ENCODE peak calls at places on chromosomes 6 and 20, in four cellular contexts. One of them, this sample, is unnamed.

GRCh38 chr6:160329188-160329587 is 19.0 kb upstream of the SLC22A3 start:
- DNase-seq in GM13977: no peak
- DNase-seq in EL: no peak
- DNase-seq in fibroblast of lung: no peak
- DNase-seq in this sample: no peak

GRCh38 chr6:32852018-32852843 is 1.3 kb downstream of the TAP1 start:
- DNase-seq in fibroblast of lung: no peak
- DNase-seq in EL: peak
- DNase-seq in GM13977: peak
- DNase-seq in this sample: no peak

GRCh38 chr6:106558364-106558763 is 70.9 kb downstream of the RTN4IP1 start:
- DNase-seq in EL: no peak
- DNase-seq in GM13977: no peak
- DNase-seq in fibroblast of lung: no peak
- DNase-seq in this sample: no peak

GRCh38 chr20:41436679-41437078 is 70.1 kb upstream of the EMILIN3 start:
- DNase-seq in GM13977: no peak
- DNase-seq in EL: peak
- DNase-seq in fibroblast of lung: peak
- DNase-seq in this sample: no peak

GRCh38 chr6:12313992-12314589 is 23.9 kb downstream of the EDN1 start:
- DNase-seq in GM13977: no peak
- DNase-seq in EL: peak
- DNase-seq in fibroblast of lung: no peak
- DNase-seq in this sample: no peak

GRCh38 chr6:144659202-144659731 is 374.1 kb downstream of the UTRN start:
- DNase-seq in fibroblast of lung: peak
- DNase-seq in EL: peak
- DNase-seq in GM13977: no peak
- DNase-seq in this sample: no peak

GRCh38 chr20:60482609-60483008 is 524.4 kb downstream of the CDH26 start:
- DNase-seq in fibroblast of lung: peak
- DNase-seq in GM13977: no peak
- DNase-seq in EL: no peak
- DNase-seq in this sample: no peak

GRCh38 chr20:64224344-64225165 is 31.0 kb upstream of the PCMTD2 start:
- DNase-seq in fibroblast of lung: peak
- DNase-seq in GM13977: no peak
- DNase-seq in EL: peak
- DNase-seq in this sample: no peak

GRCh38 chr20:48897298-48898044 is 24.0 kb upstream of the ARFGEF2 start:
- DNase-seq in EL: peak
- DNase-seq in GM13977: no peak
- DNase-seq in fibroblast of lung: peak
- DNase-seq in this sample: no peak

GRCh38 chr6:169675011-169675410 is 26.8 kb downstream of the WDR27 start:
- DNase-seq in GM13977: no peak
- DNase-seq in fibroblast of lung: no peak
- DNase-seq in EL: no peak
- DNase-seq in this sample: no peak

GRCh38 chr6:17932362-17932852 is 55.0 kb downstream of the KIF13A start:
- DNase-seq in GM13977: no peak
- DNase-seq in EL: peak
- DNase-seq in fibroblast of lung: peak
- DNase-seq in this sample: no peak

GRCh38 chr6:70303034-70303525 is at the start of gene COL9A1:
- DNase-seq in GM13977: no peak
- DNase-seq in EL: no peak
- DNase-seq in fibroblast of lung: no peak
- DNase-seq in this sample: no peak

GRCh38 chr6:152583888-152584287 is 53.3 kb downstream of the SYNE1 start:
- DNase-seq in EL: no peak
- DNase-seq in GM13977: no peak
- DNase-seq in fibroblast of lung: no peak
- DNase-seq in this sample: no peak

GRCh38 chr6:142155895-142156757 is 9.1 kb downstream of the VTA1 start:
- DNase-seq in fibroblast of lung: peak
- DNase-seq in GM13977: no peak
- DNase-seq in EL: peak
- DNase-seq in this sample: no peak

GRCh38 chr6:26484161-26484560 is 15.9 kb upstream of the BTN1A1 start:
- DNase-seq in fibroblast of lung: no peak
- DNase-seq in GM13977: no peak
- DNase-seq in EL: no peak
- DNase-seq in this sample: no peak

GRCh38 chr20:50182336-50182735 is 8.3 kb upstream of the CEBPB start:
- DNase-seq in GM13977: no peak
- DNase-seq in EL: no peak
- DNase-seq in fibroblast of lung: no peak
- DNase-seq in this sample: no peak

GRCh38 chr6:15941168-15941567 is 187.7 kb upstream of the MYLIP start:
- DNase-seq in EL: no peak
- DNase-seq in GM13977: no peak
- DNase-seq in fibroblast of lung: no peak
- DNase-seq in this sample: no peak